ENCODE peak calls at places on chromosomes 5 and 9, in seven cellular contexts. X is astrocyte, E is brain microvascular endothelial cell, U is right lobe of liver, A is fibroblast of mammary gland, O is thyroid gland, Z is neural progenitor cell. S is an unnamed sample.

GRCh38 chr5:119301210-119301609 is 54.6 kb upstream of the TNFAIP8 start:
- DNase-seq in X (no peak), E (no peak), U (no peak), A (no peak), O (no peak), Z (no peak), S (no peak)

GRCh38 chr5:159207222-159207615 is 2.1 kb downstream of the RNF145 start:
- DNase-seq in X (no peak), E (no peak), U (no peak), A (no peak), O (no peak), Z (no peak), S (no peak)

GRCh38 chr9:6029581-6029980 is 14.2 kb upstream of the RANBP6 start:
- DNase-seq in X (no peak), E (no peak), U (no peak), A (no peak), O (no peak), Z (no peak), S (no peak)

GRCh38 chr9:93292288-93292615 is 108.3 kb downstream of the WNK2 start:
- DNase-seq in X (no peak), E (no peak), U (no peak), A (no peak), O (no peak), Z (no peak), S (no peak)

GRCh38 chr5:43037929-43038510 is 2.1 kb downstream of the ANXA2R start:
- DNase-seq in X (peak), E (peak), U (no peak), A (peak), O (no peak), Z (peak), S (peak)

GRCh38 chr5:137072376-137073174 is 426.6 kb downstream of the SPOCK1 start:
- DNase-seq in X (peak), E (no peak), U (no peak), A (peak), O (peak), Z (no peak), S (peak)

GRCh38 chr9:95078516-95078915 is 239.0 kb downstream of the FANCC start:
- DNase-seq in X (no peak), E (no peak), U (no peak), A (no peak), O (no peak), Z (no peak), S (no peak)

GRCh38 chr9:111985315-111985714 is 88.7 kb downstream of the UGCG start:
- DNase-seq in X (no peak), E (no peak), U (no peak), A (no peak), O (no peak), Z (no peak), S (no peak)

GRCh38 chr5:139647406-139648204 is 544 bp upstream of the CXXC5 start:
- DNase-seq in X (no peak), E (no peak), U (peak), A (no peak), O (peak), Z (peak), S (no peak)

GRCh38 chr5:76325876-76326491 is 77.1 kb upstream of the IQGAP2 start:
- DNase-seq in X (no peak), E (no peak), U (no peak), A (no peak), O (no peak), Z (no peak), S (no peak)

GRCh38 chr9:132293145-132293721 is 61.6 kb downstream of the SETX start:
- DNase-seq in X (no peak), E (no peak), U (no peak), A (no peak), O (no peak), Z (no peak), S (no peak)

GRCh38 chr9:18539203-18539602 is 65.2 kb downstream of the ADAMTSL1 start:
- DNase-seq in X (no peak), E (no peak), U (no peak), A (no peak), O (no peak), Z (no peak), S (no peak)

GRCh38 chr9:131167146-131167692 is 41.8 kb downstream of the NUP214 start:
- DNase-seq in X (no peak), E (no peak), U (no peak), A (peak), O (no peak), Z (no peak), S (no peak)

GRCh38 chr9:96413312-96414221 is 4.6 kb downstream of the ZNF367 start:
- DNase-seq in X (no peak), E (no peak), U (no peak), A (no peak), O (no peak), Z (no peak), S (no peak)

GRCh38 chr5:172506921-172507320 is 52.6 kb upstream of the SH3PXD2B start:
- DNase-seq in X (no peak), E (no peak), U (no peak), A (no peak), O (no peak), Z (no peak), S (no peak)

GRCh38 chr9:104682642-104683041 is 11.7 kb upstream of the OR13D1 start:
- DNase-seq in X (peak), E (peak), U (no peak), A (peak), O (no peak), Z (peak), S (peak)

GRCh38 chr5:133253076-133253475 is 201.3 kb downstream of the HSPA4 start:
- DNase-seq in X (no peak), E (no peak), U (no peak), A (no peak), O (no peak), Z (no peak), S (no peak)

GRCh38 chr9:112061152-112061740 is 113.9 kb downstream of the SUSD1 start:
- DNase-seq in X (peak), E (peak), U (peak), A (peak), O (peak), Z (no peak), S (peak)

GRCh38 chr5:152527358-152528048 is 122.4 kb upstream of the NMUR2 start:
- DNase-seq in X (no peak), E (no peak), U (no peak), A (no peak), O (no peak), Z (no peak), S (no peak)

GRCh38 chr5:62560786-62561185 is 17.8 kb upstream of the LRRC70 start:
- DNase-seq in X (peak), E (no peak), U (no peak), A (no peak), O (no peak), Z (no peak), S (no peak)

GRCh38 chr5:130963798-130964197 is 201.3 kb downstream of the HINT1 start:
- DNase-seq in X (peak), E (no peak), U (no peak), A (no peak), O (no peak), Z (no peak), S (no peak)

GRCh38 chr5:143986567-143987242 is 174.7 kb downstream of the HMHB1 start:
- DNase-seq in X (peak), E (peak), U (no peak), A (peak), O (no peak), Z (no peak), S (peak)

GRCh38 chr9:118569151-118569550 is 800.1 kb downstream of the BRINP1 start:
- DNase-seq in X (no peak), E (no peak), U (no peak), A (no peak), O (no peak), Z (no peak), S (no peak)

GRCh38 chr5:43386960-43387362 is 25.2 kb downstream of the CCL28 start:
- DNase-seq in X (no peak), E (no peak), U (no peak), A (peak), O (no peak), Z (no peak), S (peak)

GRCh38 chr9:20352531-20352930 is 269.8 kb downstream of the MLLT3 start:
- DNase-seq in X (no peak), E (no peak), U (no peak), A (no peak), O (no peak), Z (no peak), S (no peak)

GRCh38 chr9:119974026-119974425 is 604.8 kb upstream of the BRINP1 start:
- DNase-seq in X (peak), E (no peak), U (no peak), A (no peak), O (no peak), Z (no peak), S (no peak)

GRCh38 chr5:122661496-122662180 is 113.2 kb upstream of the SNX2 start:
- DNase-seq in X (no peak), E (peak), U (no peak), A (peak), O (no peak), Z (no peak), S (peak)

GRCh38 chr5:153860482-153860881 is 178.2 kb downstream of the FAM114A2 start:
- DNase-seq in X (no peak), E (no peak), U (no peak), A (no peak), O (no peak), Z (no peak), S (no peak)

GRCh38 chr9:37997636-37998374 is 71.2 kb downstream of the SHB start:
- DNase-seq in X (no peak), E (no peak), U (no peak), A (no peak), O (no peak), Z (peak), S (no peak)

GRCh38 chr5:5275211-5275610 is 135.1 kb downstream of the ADAMTS16 start:
- DNase-seq in X (no peak), E (no peak), U (no peak), A (no peak), O (no peak), Z (no peak), S (no peak)

GRCh38 chr5:74490814-74491213 is 149.7 kb downstream of the ENC1 start:
- DNase-seq in X (no peak), E (no peak), U (no peak), A (no peak), O (peak), Z (no peak), S (no peak)

GRCh38 chr5:1522601-1523479 is 920 bp downstream of the LPCAT1 start:
- DNase-seq in X (no peak), E (no peak), U (peak), A (no peak), O (peak), Z (peak), S (no peak)

GRCh38 chr9:78605029-78605930 is 308.4 kb downstream of the PSAT1 start:
- DNase-seq in X (peak), E (no peak), U (no peak), A (no peak), O (no peak), Z (peak), S (peak)

GRCh38 chr5:35131723-35132122 is 84.0 kb upstream of the AGXT2 start:
- DNase-seq in X (peak), E (no peak), U (no peak), A (peak), O (no peak), Z (no peak), S (peak)

GRCh38 chr5:151483176-151483575 is 35.8 kb downstream of the SLC36A1 start:
- DNase-seq in X (no peak), E (no peak), U (no peak), A (peak), O (no peak), Z (peak), S (peak)

GRCh38 chr5:80206282-80206681 is 49.6 kb downstream of the SERINC5 start:
- DNase-seq in X (peak), E (peak), U (no peak), A (peak), O (no peak), Z (no peak), S (peak)

GRCh38 chr9:121138973-121139372 is 62.7 kb downstream of the RAB14 start:
- DNase-seq in X (no peak), E (no peak), U (no peak), A (no peak), O (no peak), Z (no peak), S (no peak)

GRCh38 chr9:14687042-14687719 is 6.1 kb downstream of the ZDHHC21 start:
- DNase-seq in X (peak), E (peak), U (no peak), A (peak), O (no peak), Z (no peak), S (peak)

GRCh38 chr5:84255318-84255717 is 129.4 kb downstream of the EDIL3 start:
- DNase-seq in X (peak), E (no peak), U (no peak), A (peak), O (no peak), Z (peak), S (peak)

GRCh38 chr5:136729901-136730355 is 364.6 kb upstream of the TRPC7 start:
- DNase-seq in X (peak), E (peak), U (no peak), A (peak), O (no peak), Z (no peak), S (peak)

GRCh38 chr5:96661841-96662724 is at the start of gene CAST:
- DNase-seq in X (peak), E (peak), U (peak), A (peak), O (peak), Z (peak), S (peak)

GRCh38 chr5:96658272-96658671 is 3.9 kb upstream of the CAST start:
- DNase-seq in X (peak), E (no peak), U (no peak), A (no peak), O (no peak), Z (peak), S (no peak)

GRCh38 chr5:96663608-96664007 is 1.4 kb downstream of the CAST start:
- DNase-seq in X (no peak), E (no peak), U (no peak), A (no peak), O (no peak), Z (no peak), S (no peak)

GRCh38 chr5:96662725-96663513 is 743 bp downstream of the CAST start:
- DNase-seq in X (peak), E (peak), U (peak), A (peak), O (peak), Z (peak), S (peak)

DNA sequence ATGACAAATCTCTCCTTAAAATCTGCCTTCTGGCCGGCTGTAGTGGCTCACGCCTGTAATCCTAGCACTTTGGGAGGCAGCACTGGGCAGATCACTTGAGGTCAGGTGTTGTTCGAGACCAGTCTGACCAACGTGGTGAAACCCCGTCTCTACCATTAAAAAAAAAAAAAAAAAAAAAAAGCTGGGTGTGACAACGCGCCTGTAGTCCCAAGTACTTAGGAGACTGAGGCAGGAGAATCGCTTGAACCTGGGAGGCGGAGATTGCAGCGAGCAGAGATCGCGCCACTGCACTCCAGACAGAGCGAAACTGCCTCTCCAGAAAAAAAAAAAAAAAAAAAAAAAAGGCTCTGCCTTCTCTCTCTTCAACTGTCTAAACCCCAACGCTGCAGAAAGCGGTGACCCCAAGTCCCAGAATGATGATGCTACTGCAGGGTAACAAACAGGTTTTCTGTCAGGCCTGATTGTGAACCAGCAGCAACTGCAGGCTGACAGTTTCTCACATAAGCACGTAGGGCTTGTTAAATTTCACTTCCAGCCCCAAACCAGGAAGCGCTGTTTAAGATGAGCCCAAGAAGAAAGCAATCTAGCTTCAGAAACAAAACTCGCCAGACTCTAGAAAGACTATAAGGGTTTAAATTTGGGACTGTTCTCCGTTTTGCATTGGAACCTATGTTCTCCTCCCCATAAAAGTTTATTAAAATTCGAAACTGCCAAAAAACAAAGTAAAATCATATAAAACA is 905 bp upstream of the CAST start:
- DNase-seq in X (peak), E (peak), U (peak), A (peak), O (peak), Z (peak), S (peak)
- H3K4me3 ChIP-seq in X (peak), E (peak), U (peak), A (peak), O (peak), Z (peak), S (peak)

GRCh38 chr9:86116425-86116824 is 17.1 kb upstream of the GOLM1 start:
- DNase-seq in X (no peak), E (no peak), U (no peak), A (no peak), O (no peak), Z (peak), S (no peak)

GRCh38 chr9:86119457-86119856 is 20.1 kb upstream of the GOLM1 start:
- DNase-seq in X (no peak), E (no peak), U (no peak), A (no peak), O (no peak), Z (no peak), S (no peak)

GRCh38 chr9:86126998-86127972 is 27.9 kb upstream of the GOLM1 start:
- DNase-seq in X (peak), E (peak), U (peak), A (peak), O (peak), Z (peak), S (peak)

GRCh38 chr9:86122309-86122708 is 23.0 kb upstream of the GOLM1 start:
- DNase-seq in X (no peak), E (no peak), U (no peak), A (no peak), O (no peak), Z (peak), S (no peak)
- TF ChIP-seq CTCF in X (no peak), E (peak), U (no peak), A (peak), O (no peak), Z (peak), S (no peak)

GRCh38 chr9:81689343-81690175 is at the start of gene TLE1:
- DNase-seq in X (peak), E (peak), U (peak), A (peak), O (peak), Z (peak), S (peak)

GRCh38 chr9:81686614-81687520 is 2.5 kb downstream of the TLE1 start:
- DNase-seq in X (peak), E (peak), U (peak), A (peak), O (peak), Z (peak), S (peak)

GRCh38 chr9:81690251-81690851 is 1.0 kb upstream of the TLE1 start:
- DNase-seq in X (peak), E (no peak), U (peak), A (peak), O (peak), Z (peak), S (no peak)

GRCh38 chr9:81685763-81686613 is 3.4 kb downstream of the TLE1 start:
- DNase-seq in X (peak), E (peak), U (no peak), A (peak), O (peak), Z (no peak), S (peak)

GRCh38 chr9:81687521-81688261 is 1.7 kb downstream of the TLE1 start:
- DNase-seq in X (peak), E (no peak), U (peak), A (no peak), O (peak), Z (peak), S (peak)
- H3K4me3 ChIP-seq in X (peak), E (peak), U (peak), A (peak), O (peak), Z (peak), S (peak)

DNA sequence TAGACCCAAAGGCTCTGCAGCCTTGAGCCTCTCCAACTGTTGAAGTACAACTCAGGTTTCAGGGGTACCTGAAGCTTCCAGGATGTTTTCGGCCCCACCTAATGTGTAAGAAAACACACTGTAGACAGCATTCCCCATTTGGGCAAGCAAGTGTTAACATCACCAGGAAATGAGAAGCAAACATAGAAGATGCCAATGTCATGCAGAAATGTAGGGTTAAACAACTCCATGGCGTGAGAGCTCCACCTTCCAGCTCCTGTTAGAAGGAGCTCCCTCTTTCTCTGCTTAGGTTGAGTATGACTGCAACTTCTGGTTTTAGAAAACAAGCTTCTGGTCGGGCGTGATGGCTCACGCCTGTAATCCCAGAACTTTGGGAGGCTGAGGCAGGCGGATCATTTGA is 31.0 kb upstream of the DENND1A start:
- DNase-seq in X (no peak), E (no peak), U (no peak), A (no peak), O (no peak), Z (no peak), S (no peak)
- TF ChIP-seq CTCF in X (no peak), E (no peak), U (no peak), A (no peak), O (no peak), Z (no peak), S (no peak)

GRCh38 chr9:33750839-33751339 is 44.5 kb upstream of the PRSS3 start:
- DNase-seq in X (no peak), E (no peak), U (peak), A (no peak), O (no peak), Z (no peak), S (no peak)
- H3K4me3 ChIP-seq in X (peak), E (peak), U (peak), A (peak), O (no peak), Z (no peak), S (peak)

S was measured in cardiac fibroblast.